ENCODE peak calls at places on chromosomes 7 and 10, in nine cellular contexts. A is cerebellum, G is endothelial cell, E is HEK293T, S is AG04449, B is NCI-H2081, L is NCI-H345, Q is ovary, K is epithelial cell of esophagus. P is an unnamed sample.

GRCh38 chr7:6232534-6232933 is 39.9 kb downstream of the CYTH3 start:
- DNase-seq in Q (no peak), G (no peak), B (no peak), L (no peak), K (no peak), S (no peak), E (no peak), A (no peak), P (no peak)

GRCh38 chr7:132433286-132433685 is 143.0 kb downstream of the PLXNA4 start:
- DNase-seq in L (no peak), E (no peak), B (no peak), K (no peak), A (no peak), G (no peak), S (no peak), Q (no peak), P (no peak)

GRCh38 chr7:49980414-49980813 is 112.6 kb downstream of the ZPBP start:
- DNase-seq in K (no peak), G (no peak), Q (no peak), S (no peak), E (no peak), L (peak; percentile 24), A (no peak), B (no peak), P (no peak)

GRCh38 chr10:116271593-116272496 is 1.2 kb downstream of the GFRA1 start:
- DNase-seq in A (no peak), L (no peak), G (peak; percentile 43), Q (peak; percentile 17), K (no peak), S (no peak), E (peak; percentile 38), B (no peak), P (no peak)

GRCh38 chr7:87159538-87159937 is 7.3 kb downstream of the DMTF1 start:
- DNase-seq in G (no peak), E (no peak), L (no peak), K (no peak), B (no peak), A (no peak), Q (no peak), S (no peak), P (no peak)

GRCh38 chr10:93813507-93814465 is 56.0 kb downstream of the LGI1 start:
- DNase-seq in L (peak; percentile 30), E (peak; percentile 69), A (peak; percentile 51), G (peak; percentile 69), Q (no peak), B (peak; percentile 39), K (peak; percentile 47), S (no peak), P (no peak)

GRCh38 chr7:151792011-151792410 is 84.9 kb downstream of the PRKAG2 start:
- DNase-seq in K (no peak), E (no peak), S (no peak), A (no peak), G (no peak), L (no peak), B (no peak), Q (no peak), P (no peak)

GRCh38 chr7:66352071-66352470 is 146.9 kb downstream of the TPST1 start:
- DNase-seq in B (no peak), L (peak; percentile 1), Q (no peak), S (no peak), A (no peak), G (no peak), K (peak; percentile 50), E (no peak), P (peak; percentile 1)

GRCh38 chr10:70475661-70476060 is 2.9 kb upstream of the PALD1 start:
- DNase-seq in B (no peak), A (no peak), Q (no peak), E (no peak), L (no peak), G (no peak), K (peak; percentile 95), S (no peak), P (no peak)

GRCh38 chr7:21507627-21508343 is 35.1 kb upstream of the DNAH11 start:
- DNase-seq in K (peak; percentile 50), Q (no peak), E (peak; percentile 10), L (no peak), A (no peak), B (no peak), G (peak; percentile 50), S (no peak), P (peak; percentile 63)

GRCh38 chr7:96636342-96636865 is 73.2 kb downstream of the SEM1 start:
- DNase-seq in G (no peak), K (no peak), Q (no peak), L (no peak), S (no peak), B (no peak), E (no peak), A (no peak), P (no peak)

GRCh38 chr10:132522521-132523411 is 14.8 kb upstream of the INPP5A start:
- DNase-seq in S (no peak), L (no peak), B (no peak), K (no peak), G (no peak), Q (no peak), E (no peak), A (no peak), P (no peak)

GRCh38 chr7:108805808-108806397 is 236.2 kb downstream of the DNAJB9 start:
- DNase-seq in G (peak; percentile 12), A (no peak), B (peak; percentile 6), K (peak; percentile 20), S (no peak), E (peak; percentile 18), L (no peak), Q (no peak), P (no peak)

GRCh38 chr10:73065441-73065840 is 31.2 kb downstream of the P4HA1 start:
- DNase-seq in G (no peak), B (no peak), Q (no peak), K (no peak), S (no peak), E (no peak), A (no peak), L (no peak), P (no peak)

GRCh38 chr10:89283174-89283987 is 18.5 kb upstream of the IFIT2 start:
- DNase-seq in E (no peak), L (no peak), S (no peak), G (no peak), Q (no peak), B (no peak), A (peak; percentile 74), K (no peak), P (no peak)

GRCh38 chr10:31158000-31158658 is 126.5 kb upstream of the ZNF438 start:
- DNase-seq in L (no peak), Q (no peak), K (no peak), E (no peak), S (no peak), A (no peak), B (no peak), G (no peak), P (no peak)

GRCh38 chr7:24834150-24834798 is 77.0 kb upstream of the GSDME start:
- DNase-seq in B (no peak), S (no peak), A (no peak), G (no peak), K (no peak), Q (no peak), E (no peak), L (no peak), P (no peak)

GRCh38 chr7:94662548-94662947 is 6.6 kb upstream of the SGCE start:
- DNase-seq in Q (no peak), E (no peak), A (no peak), K (no peak), G (no peak), B (no peak), S (no peak), L (no peak), P (no peak)

GRCh38 chr10:85224366-85224960 is 896.1 kb downstream of the CCSER2 start:
- DNase-seq in S (no peak), B (no peak), L (no peak), A (peak; percentile 30), K (no peak), E (no peak), G (no peak), Q (no peak), P (no peak)

GRCh38 chr7:76998263-76998666 is 33.9 kb downstream of the SPDYE17 start:
- DNase-seq in G (no peak), L (no peak), A (no peak), K (no peak), E (peak; percentile 3), B (no peak), S (no peak), Q (no peak), P (no peak)

GRCh38 chr10:43199684-43200537 is 61.7 kb downstream of the CSGALNACT2 start:
- DNase-seq in S (no peak), K (no peak), A (no peak), E (no peak), B (no peak), L (no peak), Q (no peak), G (peak; percentile 2), P (no peak)

GRCh38 chr7:9983048-9983447 is 990.6 kb upstream of the PHF14 start:
- DNase-seq in K (no peak), L (no peak), A (no peak), S (no peak), E (no peak), G (no peak), Q (no peak), B (no peak), P (no peak)

GRCh38 chr10:71725998-71726672 is 6.6 kb upstream of the C10orf105 start:
- DNase-seq in G (peak; percentile 52), A (no peak), L (no peak), Q (no peak), K (peak; percentile 27), E (peak; percentile 55), S (no peak), B (no peak), P (peak; percentile 22)

GRCh38 chr10:74738985-74739567 is 87.3 kb upstream of the KAT6B start:
- DNase-seq in K (peak; percentile 20), G (peak; percentile 8), S (no peak), Q (no peak), A (no peak), B (no peak), E (no peak), L (no peak), P (no peak)

GRCh38 chr10:125083576-125083920 is 76.8 kb downstream of the CTBP2 start:
- DNase-seq in Q (no peak), G (no peak), K (no peak), E (no peak), S (peak; percentile 69), A (no peak), L (no peak), B (no peak), P (no peak)

GRCh38 chr7:47940482-47941001 is 7.7 kb downstream of the PKD1L1 start:
- DNase-seq in K (no peak), E (no peak), L (no peak), S (no peak), A (no peak), Q (no peak), B (no peak), G (no peak), P (no peak)

GRCh38 chr7:89549768-89550167 is 604.5 kb upstream of the STEAP1 start:
- DNase-seq in A (no peak), K (no peak), Q (no peak), L (no peak), S (no peak), G (no peak), E (no peak), B (no peak), P (no peak)

GRCh38 chr10:110824660-110825059 is 47.1 kb upstream of the PDCD4 start:
- DNase-seq in B (no peak), L (no peak), E (no peak), G (no peak), Q (no peak), K (no peak), S (no peak), A (no peak), P (no peak)

GRCh38 chr10:23100331-23101030 is 5.1 kb downstream of the MSRB2 start:
- DNase-seq in L (no peak), B (no peak), A (no peak), K (no peak), S (no peak), Q (no peak), E (no peak), G (no peak), P (no peak)

GRCh38 chr10:120336910-120337540 is 120.0 kb upstream of the PLPP4 start:
- DNase-seq in A (peak; percentile 11), L (peak; percentile 34), Q (no peak), G (peak; percentile 73), S (no peak), K (peak; percentile 60), E (peak; percentile 64), B (peak; percentile 15), P (peak; percentile 29)

GRCh38 chr7:101853684-101854083 is 36.3 kb downstream of the CUX1 start:
- DNase-seq in A (no peak), K (no peak), G (no peak), B (no peak), E (no peak), L (no peak), Q (no peak), S (no peak), P (no peak)